ENCODE peak calls at places on chromosomes 2 and 18, in five cellular contexts. M is heart left ventricle, Y is cardiac muscle cell, G is RWPE1, F is AG09319. N is an unnamed sample.
A peak's percentile ranks its signal among the peaks of the same experiment; 100 is the strongest.

GRCh38 chr18:46759885-46760284 is 3.0 kb upstream of the ST8SIA5 start:
- DNase-seq in M (no peak), Y (no peak), G (no peak), F (no peak), N (no peak)

GRCh38 chr2:119545754-119546445 is 1.7 kb downstream of the CFAP221 start:
- DNase-seq in M (no peak), Y (no peak), G (no peak), F (no peak), N (no peak)

GRCh38 chr18:22551536-22552151 is 133.9 kb upstream of the CTAGE1 start:
- DNase-seq in M (no peak), Y (no peak), G (peak; percentile 84), F (no peak), N (peak; percentile 85)

GRCh38 chr2:168694173-168694572 is 108.3 kb upstream of the NOSTRIN start:
- DNase-seq in M (no peak), Y (no peak), G (no peak), F (no peak), N (no peak)

GRCh38 chr2:216752855-216753505 is 57.6 kb upstream of the IGFBP5 start:
- DNase-seq in M (no peak), Y (no peak), G (no peak), F (no peak), N (no peak)

GRCh38 chr2:65417509-65418085 is 14.8 kb downstream of the SPRED2 start:
- DNase-seq in M (no peak), Y (no peak), G (no peak), F (no peak), N (no peak)

GRCh38 chr2:70620020-70620419 is 66.4 kb upstream of the TGFA start:
- DNase-seq in M (no peak), Y (no peak), G (no peak), F (no peak), N (no peak)

GRCh38 chr2:196277002-196277401 is 105.6 kb upstream of the STK17B start:
- DNase-seq in M (no peak), Y (no peak), G (peak; percentile 36), F (no peak), N (peak; percentile 19)

GRCh38 chr2:43754180-43754579 is 19.7 kb upstream of the DYNC2LI1 start:
- DNase-seq in M (peak; percentile 29), Y (no peak), G (no peak), F (no peak), N (no peak)

GRCh38 chr2:39625193-39625926 is 40.4 kb upstream of the TMEM178A start:
- DNase-seq in M (no peak), Y (no peak), G (no peak), F (no peak), N (no peak)

GRCh38 chr2:162317910-162318279 is 589 bp downstream of the IFIH1 start:
- DNase-seq in M (no peak), Y (no peak), G (peak; percentile 6), F (no peak), N (peak; percentile 8)

GRCh38 chr2:197248623-197249022 is 62.0 kb downstream of the ANKRD44 start:
- DNase-seq in M (no peak), Y (no peak), G (no peak), F (no peak), N (no peak)

GRCh38 chr18:73793386-73793785 is 354.2 kb downstream of the FBXO15 start:
- DNase-seq in M (no peak), Y (peak; percentile 33), G (peak; percentile 31), F (no peak), N (peak; percentile 59)

GRCh38 chr2:182101263-182101662 is 115.6 kb downstream of the PPP1R1C start:
- DNase-seq in M (no peak), Y (no peak), G (peak; percentile 4), F (no peak), N (no peak)

GRCh38 chr18:8319798-8320477 is 289.3 kb upstream of the RAB12 start:
- DNase-seq in M (no peak), Y (no peak), G (no peak), F (no peak), N (no peak)

GRCh38 chr2:233865838-233866237 is 2.3 kb downstream of the MSL3B start:
- DNase-seq in M (no peak), Y (no peak), G (no peak), F (no peak), N (no peak)

GRCh38 chr2:86352137-86352931 is 14.9 kb upstream of the REEP1 start:
- DNase-seq in M (no peak), Y (no peak), G (no peak), F (no peak), N (no peak)

GRCh38 chr2:98522854-98523253 is 78.2 kb downstream of the INPP4A start:
- DNase-seq in M (no peak), Y (no peak), G (no peak), F (no peak), N (no peak)

GRCh38 chr2:109612991-109613921 is 510 bp downstream of the SEPTIN10 start:
- DNase-seq in M (peak; percentile 82), Y (peak; percentile 62), G (no peak), F (no peak), N (peak; percentile 41)

GRCh38 chr2:70248810-70249438 is 496 bp upstream of the TIA1 start:
- DNase-seq in M (no peak), Y (peak; percentile 83), G (no peak), F (no peak), N (no peak)

GRCh38 chr2:23544589-23545295 is 159.8 kb downstream of the KLHL29 start:
- DNase-seq in M (no peak), Y (no peak), G (no peak), F (no peak), N (no peak)

GRCh38 chr2:23545391-23545790 is 160.4 kb downstream of the KLHL29 start:
- DNase-seq in M (no peak), Y (no peak), G (peak; percentile 13), F (no peak), N (peak; percentile 34)

GRCh38 chr2:23540804-23541360 is 155.9 kb downstream of the KLHL29 start:
- DNase-seq in M (no peak), Y (no peak), G (no peak), F (no peak), N (no peak)

GRCh38 chr2:23542390-23542789 is 157.4 kb downstream of the KLHL29 start:
- DNase-seq in M (no peak), Y (no peak), G (no peak), F (no peak), N (no peak)

GRCh38 chr2:23541453-23542334 is 156.7 kb downstream of the KLHL29 start:
- DNase-seq in M (peak; percentile 71), Y (no peak), G (no peak), F (no peak), N (peak; percentile 17)
- TF ChIP-seq CTCF in M (no peak), Y (no peak), G (no peak), F (no peak), N (no peak)

DNA sequence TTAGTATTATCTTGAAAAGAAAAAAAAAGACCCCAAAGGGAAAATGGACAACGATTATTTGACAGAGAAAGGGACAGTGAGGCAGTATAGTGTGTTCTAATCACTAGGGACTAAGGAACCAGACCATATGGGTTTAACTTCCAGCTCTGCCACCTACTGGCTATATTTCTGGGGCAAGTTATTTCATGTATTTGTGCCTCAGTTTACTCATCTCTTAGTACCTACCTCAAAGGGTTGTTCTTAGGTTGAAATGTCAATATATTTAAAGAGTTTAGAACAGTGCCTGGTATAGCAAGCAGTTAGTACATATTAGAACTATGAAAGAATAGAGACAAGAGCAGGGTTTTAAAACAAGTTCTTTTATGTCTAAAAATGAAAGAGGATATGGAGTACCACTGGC is 42.7 kb downstream of the PRKD3 start:
- DNase-seq in M (no peak), Y (no peak), G (no peak), F (no peak), N (no peak)
- TF ChIP-seq CTCF in M (no peak), Y (no peak), G (no peak), F (no peak), N (peak; percentile 47)

GRCh38 chr2:145939949-145940348 is 1420.0 kb upstream of the ZEB2 start:
- DNase-seq in M (no peak), Y (no peak), G (peak; percentile 11), F (no peak), N (no peak)
- TF ChIP-seq CTCF in M (no peak), Y (no peak), G (no peak), F (no peak), N (no peak)

GRCh38 chr2:237280235-237280634 is 133.7 kb downstream of the COL6A3 start:
- DNase-seq in M (no peak), Y (no peak), G (peak; percentile 33), F (peak; percentile 83), N (peak; percentile 94)
- TF ChIP-seq CTCF in M (no peak), Y (no peak), G (no peak), F (no peak), N (peak; percentile 22)

GRCh38 chr2:35199298-35199697 is 1156.3 kb upstream of the CRIM1 start:
- DNase-seq in M (no peak), Y (no peak), G (no peak), F (no peak), N (no peak)
- TF ChIP-seq CTCF in M (no peak), Y (no peak), G (no peak), F (no peak), N (no peak)

GRCh38 chr18:51617167-51617566 is 419.7 kb upstream of the MEX3C start:
- DNase-seq in M (no peak), Y (no peak), G (peak; percentile 65), F (no peak), N (no peak)
- TF ChIP-seq CTCF in M (no peak), Y (no peak), G (no peak), F (no peak), N (no peak)

GRCh38 chr2:174461221-174461620 is 25.6 kb downstream of the GPR155 start:
- DNase-seq in M (no peak), Y (no peak), G (no peak), F (no peak), N (no peak)
- TF ChIP-seq CTCF in M (no peak), Y (no peak), G (no peak), F (no peak), N (no peak)